ENCODE peak calls at places on chromosome 16, in nine cellular contexts. One of them, this sample, is unnamed.

GRCh38 chr16:7921360-7921759 is 588.7 kb downstream of the RBFOX1 start:
- DNase-seq in NCI-H1092 treated with DMSO at 0.1 percent for 48 hours: no peak
- DNase-seq in kidney glomerular epithelial cell: no peak
- DNase-seq in HT-29: peak
- DNase-seq in activated CD4-positive, alpha-beta T cell treated with anti-CD3 and anti-CD28 coated beads, Interleukin-2, amount 50 U/mL, for 1 hour: no peak
- DNase-seq in iris pigment epithelial cell: no peak
- DNase-seq in HFFc6: no peak
- DNase-seq in GM04504: no peak
- DNase-seq in activated T-helper 1 cell treated with Interleukin-2 at 50 U/mL for 16 hours: no peak
- DNase-seq in this sample: no peak

GRCh38 chr16:67773569-67774456 is 32.5 kb downstream of the RANBP10 start:
- DNase-seq in NCI-H1092 treated with DMSO at 0.1 percent for 48 hours: no peak
- DNase-seq in kidney glomerular epithelial cell: no peak
- DNase-seq in HT-29: no peak
- DNase-seq in activated CD4-positive, alpha-beta T cell treated with anti-CD3 and anti-CD28 coated beads, Interleukin-2, amount 50 U/mL, for 1 hour: no peak
- DNase-seq in iris pigment epithelial cell: no peak
- DNase-seq in HFFc6: no peak
- DNase-seq in GM04504: no peak
- DNase-seq in activated T-helper 1 cell treated with Interleukin-2 at 50 U/mL for 16 hours: no peak
- DNase-seq in this sample: no peak

GRCh38 chr16:81440888-81441663 is 3.5 kb upstream of the CMIP start:
- DNase-seq in NCI-H1092 treated with DMSO at 0.1 percent for 48 hours: no peak
- DNase-seq in kidney glomerular epithelial cell: no peak
- DNase-seq in HT-29: no peak
- DNase-seq in activated CD4-positive, alpha-beta T cell treated with anti-CD3 and anti-CD28 coated beads, Interleukin-2, amount 50 U/mL, for 1 hour: no peak
- DNase-seq in iris pigment epithelial cell: no peak
- DNase-seq in HFFc6: no peak
- DNase-seq in GM04504: no peak
- DNase-seq in activated T-helper 1 cell treated with Interleukin-2 at 50 U/mL for 16 hours: no peak
- DNase-seq in this sample: no peak

GRCh38 chr16:47506800-47507199 is 45.7 kb downstream of the PHKB start:
- DNase-seq in NCI-H1092 treated with DMSO at 0.1 percent for 48 hours: no peak
- DNase-seq in kidney glomerular epithelial cell: peak
- DNase-seq in HT-29: no peak
- DNase-seq in activated CD4-positive, alpha-beta T cell treated with anti-CD3 and anti-CD28 coated beads, Interleukin-2, amount 50 U/mL, for 1 hour: no peak
- DNase-seq in iris pigment epithelial cell: no peak
- DNase-seq in HFFc6: no peak
- DNase-seq in GM04504: no peak
- DNase-seq in activated T-helper 1 cell treated with Interleukin-2 at 50 U/mL for 16 hours: no peak
- DNase-seq in this sample: no peak

GRCh38 chr16:4825196-4825595 is 21.9 kb downstream of the GLYR1 start:
- DNase-seq in NCI-H1092 treated with DMSO at 0.1 percent for 48 hours: no peak
- DNase-seq in kidney glomerular epithelial cell: no peak
- DNase-seq in HT-29: no peak
- DNase-seq in activated CD4-positive, alpha-beta T cell treated with anti-CD3 and anti-CD28 coated beads, Interleukin-2, amount 50 U/mL, for 1 hour: no peak
- DNase-seq in iris pigment epithelial cell: no peak
- DNase-seq in HFFc6: no peak
- DNase-seq in GM04504: no peak
- DNase-seq in activated T-helper 1 cell treated with Interleukin-2 at 50 U/mL for 16 hours: no peak
- DNase-seq in this sample: no peak

GRCh38 chr16:25709182-25709581 is 17.4 kb downstream of the HS3ST4 start:
- DNase-seq in NCI-H1092 treated with DMSO at 0.1 percent for 48 hours: no peak
- DNase-seq in kidney glomerular epithelial cell: no peak
- DNase-seq in HT-29: no peak
- DNase-seq in activated CD4-positive, alpha-beta T cell treated with anti-CD3 and anti-CD28 coated beads, Interleukin-2, amount 50 U/mL, for 1 hour: no peak
- DNase-seq in iris pigment epithelial cell: no peak
- DNase-seq in HFFc6: no peak
- DNase-seq in GM04504: no peak
- DNase-seq in activated T-helper 1 cell treated with Interleukin-2 at 50 U/mL for 16 hours: no peak
- DNase-seq in this sample: no peak

GRCh38 chr16:142405-142804 is 3.9 kb upstream of the NPRL3 start:
- DNase-seq in NCI-H1092 treated with DMSO at 0.1 percent for 48 hours: no peak
- DNase-seq in kidney glomerular epithelial cell: no peak
- DNase-seq in HT-29: no peak
- DNase-seq in activated CD4-positive, alpha-beta T cell treated with anti-CD3 and anti-CD28 coated beads, Interleukin-2, amount 50 U/mL, for 1 hour: no peak
- DNase-seq in iris pigment epithelial cell: no peak
- DNase-seq in HFFc6: no peak
- DNase-seq in GM04504: no peak
- DNase-seq in activated T-helper 1 cell treated with Interleukin-2 at 50 U/mL for 16 hours: no peak
- DNase-seq in this sample: no peak

GRCh38 chr16:56041556-56042140 is 149.6 kb upstream of the GNAO1 start:
- DNase-seq in NCI-H1092 treated with DMSO at 0.1 percent for 48 hours: peak
- DNase-seq in kidney glomerular epithelial cell: no peak
- DNase-seq in HT-29: peak
- DNase-seq in activated CD4-positive, alpha-beta T cell treated with anti-CD3 and anti-CD28 coated beads, Interleukin-2, amount 50 U/mL, for 1 hour: peak
- DNase-seq in iris pigment epithelial cell: no peak
- DNase-seq in HFFc6: no peak
- DNase-seq in GM04504: no peak
- DNase-seq in activated T-helper 1 cell treated with Interleukin-2 at 50 U/mL for 16 hours: peak
- DNase-seq in this sample: no peak

GRCh38 chr16:80197790-80198201 is 343.0 kb upstream of the DYNLRB2 start:
- DNase-seq in NCI-H1092 treated with DMSO at 0.1 percent for 48 hours: no peak
- DNase-seq in kidney glomerular epithelial cell: peak
- DNase-seq in HT-29: peak
- DNase-seq in activated CD4-positive, alpha-beta T cell treated with anti-CD3 and anti-CD28 coated beads, Interleukin-2, amount 50 U/mL, for 1 hour: no peak
- DNase-seq in iris pigment epithelial cell: peak
- DNase-seq in HFFc6: peak
- DNase-seq in GM04504: peak
- DNase-seq in activated T-helper 1 cell treated with Interleukin-2 at 50 U/mL for 16 hours: no peak
- DNase-seq in this sample: no peak

GRCh38 chr16:77213542-77214108 is 14.4 kb downstream of the SYCE1L start:
- DNase-seq in NCI-H1092 treated with DMSO at 0.1 percent for 48 hours: peak
- DNase-seq in kidney glomerular epithelial cell: peak
- DNase-seq in HT-29: peak
- DNase-seq in activated CD4-positive, alpha-beta T cell treated with anti-CD3 and anti-CD28 coated beads, Interleukin-2, amount 50 U/mL, for 1 hour: no peak
- DNase-seq in iris pigment epithelial cell: peak
- DNase-seq in HFFc6: peak
- DNase-seq in GM04504: peak
- DNase-seq in activated T-helper 1 cell treated with Interleukin-2 at 50 U/mL for 16 hours: no peak
- DNase-seq in this sample: no peak

GRCh38 chr16:48075398-48075797 is 80.4 kb downstream of the ABCC12 start:
- DNase-seq in NCI-H1092 treated with DMSO at 0.1 percent for 48 hours: no peak
- DNase-seq in kidney glomerular epithelial cell: no peak
- DNase-seq in HT-29: no peak
- DNase-seq in activated CD4-positive, alpha-beta T cell treated with anti-CD3 and anti-CD28 coated beads, Interleukin-2, amount 50 U/mL, for 1 hour: no peak
- DNase-seq in iris pigment epithelial cell: peak
- DNase-seq in HFFc6: peak
- DNase-seq in GM04504: peak
- DNase-seq in activated T-helper 1 cell treated with Interleukin-2 at 50 U/mL for 16 hours: no peak
- DNase-seq in this sample: no peak

GRCh38 chr16:28098959-28099945 is 35.7 kb upstream of the GSG1L start:
- DNase-seq in NCI-H1092 treated with DMSO at 0.1 percent for 48 hours: no peak
- DNase-seq in kidney glomerular epithelial cell: no peak
- DNase-seq in HT-29: no peak
- DNase-seq in activated CD4-positive, alpha-beta T cell treated with anti-CD3 and anti-CD28 coated beads, Interleukin-2, amount 50 U/mL, for 1 hour: no peak
- DNase-seq in iris pigment epithelial cell: no peak
- DNase-seq in HFFc6: no peak
- DNase-seq in GM04504: no peak
- DNase-seq in activated T-helper 1 cell treated with Interleukin-2 at 50 U/mL for 16 hours: no peak
- DNase-seq in this sample: no peak

GRCh38 chr16:29784157-29784556 is 6.1 kb downstream of the ZG16 start:
- DNase-seq in NCI-H1092 treated with DMSO at 0.1 percent for 48 hours: no peak
- DNase-seq in kidney glomerular epithelial cell: no peak
- DNase-seq in HT-29: no peak
- DNase-seq in activated CD4-positive, alpha-beta T cell treated with anti-CD3 and anti-CD28 coated beads, Interleukin-2, amount 50 U/mL, for 1 hour: no peak
- DNase-seq in iris pigment epithelial cell: no peak
- DNase-seq in HFFc6: no peak
- DNase-seq in GM04504: no peak
- DNase-seq in activated T-helper 1 cell treated with Interleukin-2 at 50 U/mL for 16 hours: no peak
- DNase-seq in this sample: no peak

GRCh38 chr16:57020651-57021050 is 31.3 kb downstream of the NLRC5 start:
- DNase-seq in NCI-H1092 treated with DMSO at 0.1 percent for 48 hours: no peak
- DNase-seq in kidney glomerular epithelial cell: no peak
- DNase-seq in HT-29: no peak
- DNase-seq in activated CD4-positive, alpha-beta T cell treated with anti-CD3 and anti-CD28 coated beads, Interleukin-2, amount 50 U/mL, for 1 hour: no peak
- DNase-seq in iris pigment epithelial cell: no peak
- DNase-seq in HFFc6: no peak
- DNase-seq in GM04504: no peak
- DNase-seq in activated T-helper 1 cell treated with Interleukin-2 at 50 U/mL for 16 hours: no peak
- DNase-seq in this sample: no peak

GRCh38 chr16:59058261-59058660 is 324.1 kb upstream of the GOT2 start:
- DNase-seq in NCI-H1092 treated with DMSO at 0.1 percent for 48 hours: no peak
- DNase-seq in kidney glomerular epithelial cell: no peak
- DNase-seq in HT-29: no peak
- DNase-seq in activated CD4-positive, alpha-beta T cell treated with anti-CD3 and anti-CD28 coated beads, Interleukin-2, amount 50 U/mL, for 1 hour: no peak
- DNase-seq in iris pigment epithelial cell: no peak
- DNase-seq in HFFc6: no peak
- DNase-seq in GM04504: no peak
- DNase-seq in activated T-helper 1 cell treated with Interleukin-2 at 50 U/mL for 16 hours: no peak
- DNase-seq in this sample: no peak

GRCh38 chr16:17359778-17360177 is 111.0 kb downstream of the XYLT1 start:
- DNase-seq in NCI-H1092 treated with DMSO at 0.1 percent for 48 hours: no peak
- DNase-seq in kidney glomerular epithelial cell: peak
- DNase-seq in HT-29: no peak
- DNase-seq in activated CD4-positive, alpha-beta T cell treated with anti-CD3 and anti-CD28 coated beads, Interleukin-2, amount 50 U/mL, for 1 hour: peak
- DNase-seq in iris pigment epithelial cell: no peak
- DNase-seq in HFFc6: peak
- DNase-seq in GM04504: no peak
- DNase-seq in activated T-helper 1 cell treated with Interleukin-2 at 50 U/mL for 16 hours: no peak
- DNase-seq in this sample: no peak

GRCh38 chr16:67873435-67874146 is 739 bp downstream of the EDC4 start:
- DNase-seq in NCI-H1092 treated with DMSO at 0.1 percent for 48 hours: peak
- DNase-seq in kidney glomerular epithelial cell: peak
- DNase-seq in HT-29: peak
- DNase-seq in activated CD4-positive, alpha-beta T cell treated with anti-CD3 and anti-CD28 coated beads, Interleukin-2, amount 50 U/mL, for 1 hour: no peak
- DNase-seq in iris pigment epithelial cell: no peak
- DNase-seq in HFFc6: no peak
- DNase-seq in GM04504: no peak
- DNase-seq in activated T-helper 1 cell treated with Interleukin-2 at 50 U/mL for 16 hours: no peak
- DNase-seq in this sample: peak

GRCh38 chr16:81891734-81892364 is 112.8 kb downstream of the PLCG2 start:
- DNase-seq in NCI-H1092 treated with DMSO at 0.1 percent for 48 hours: no peak
- DNase-seq in kidney glomerular epithelial cell: no peak
- DNase-seq in HT-29: no peak
- DNase-seq in activated CD4-positive, alpha-beta T cell treated with anti-CD3 and anti-CD28 coated beads, Interleukin-2, amount 50 U/mL, for 1 hour: no peak
- DNase-seq in iris pigment epithelial cell: no peak
- DNase-seq in HFFc6: peak
- DNase-seq in GM04504: no peak
- DNase-seq in activated T-helper 1 cell treated with Interleukin-2 at 50 U/mL for 16 hours: no peak
- DNase-seq in this sample: no peak

GRCh38 chr16:3642397-3643094 is 11.9 kb upstream of the DNASE1 start:
- DNase-seq in NCI-H1092 treated with DMSO at 0.1 percent for 48 hours: no peak
- DNase-seq in kidney glomerular epithelial cell: no peak
- DNase-seq in HT-29: peak
- DNase-seq in activated CD4-positive, alpha-beta T cell treated with anti-CD3 and anti-CD28 coated beads, Interleukin-2, amount 50 U/mL, for 1 hour: no peak
- DNase-seq in iris pigment epithelial cell: peak
- DNase-seq in HFFc6: no peak
- DNase-seq in GM04504: no peak
- DNase-seq in activated T-helper 1 cell treated with Interleukin-2 at 50 U/mL for 16 hours: no peak
- DNase-seq in this sample: no peak

GRCh38 chr16:78494105-78494504 is 394.7 kb downstream of the WWOX start:
- DNase-seq in NCI-H1092 treated with DMSO at 0.1 percent for 48 hours: no peak
- DNase-seq in kidney glomerular epithelial cell: no peak
- DNase-seq in HT-29: no peak
- DNase-seq in activated CD4-positive, alpha-beta T cell treated with anti-CD3 and anti-CD28 coated beads, Interleukin-2, amount 50 U/mL, for 1 hour: no peak
- DNase-seq in iris pigment epithelial cell: no peak
- DNase-seq in HFFc6: no peak
- DNase-seq in GM04504: no peak
- DNase-seq in activated T-helper 1 cell treated with Interleukin-2 at 50 U/mL for 16 hours: no peak
- DNase-seq in this sample: no peak

GRCh38 chr16:77729951-77730350 is 7.6 kb downstream of the NUDT7 start:
- DNase-seq in NCI-H1092 treated with DMSO at 0.1 percent for 48 hours: no peak
- DNase-seq in kidney glomerular epithelial cell: no peak
- DNase-seq in HT-29: no peak
- DNase-seq in activated CD4-positive, alpha-beta T cell treated with anti-CD3 and anti-CD28 coated beads, Interleukin-2, amount 50 U/mL, for 1 hour: no peak
- DNase-seq in iris pigment epithelial cell: no peak
- DNase-seq in HFFc6: no peak
- DNase-seq in GM04504: no peak
- DNase-seq in activated T-helper 1 cell treated with Interleukin-2 at 50 U/mL for 16 hours: no peak
- DNase-seq in this sample: no peak

GRCh38 chr16:86798247-86799041 is 220.1 kb downstream of the FOXL1 start:
- DNase-seq in NCI-H1092 treated with DMSO at 0.1 percent for 48 hours: no peak
- DNase-seq in kidney glomerular epithelial cell: peak
- DNase-seq in HT-29: no peak
- DNase-seq in activated CD4-positive, alpha-beta T cell treated with anti-CD3 and anti-CD28 coated beads, Interleukin-2, amount 50 U/mL, for 1 hour: no peak
- DNase-seq in iris pigment epithelial cell: no peak
- DNase-seq in HFFc6: no peak
- DNase-seq in GM04504: no peak
- DNase-seq in activated T-helper 1 cell treated with Interleukin-2 at 50 U/mL for 16 hours: no peak
- DNase-seq in this sample: no peak

GRCh38 chr16:54587176-54587515 is 300.6 kb upstream of the IRX3 start:
- DNase-seq in NCI-H1092 treated with DMSO at 0.1 percent for 48 hours: no peak
- DNase-seq in kidney glomerular epithelial cell: no peak
- DNase-seq in HT-29: no peak
- DNase-seq in activated CD4-positive, alpha-beta T cell treated with anti-CD3 and anti-CD28 coated beads, Interleukin-2, amount 50 U/mL, for 1 hour: no peak
- DNase-seq in iris pigment epithelial cell: no peak
- DNase-seq in HFFc6: no peak
- DNase-seq in GM04504: no peak
- DNase-seq in activated T-helper 1 cell treated with Interleukin-2 at 50 U/mL for 16 hours: no peak
- DNase-seq in this sample: no peak

GRCh38 chr16:70740919-70741778 is 55.3 kb upstream of the MTSS2 start:
- DNase-seq in NCI-H1092 treated with DMSO at 0.1 percent for 48 hours: no peak
- DNase-seq in kidney glomerular epithelial cell: peak
- DNase-seq in HT-29: peak
- DNase-seq in activated CD4-positive, alpha-beta T cell treated with anti-CD3 and anti-CD28 coated beads, Interleukin-2, amount 50 U/mL, for 1 hour: no peak
- DNase-seq in iris pigment epithelial cell: peak
- DNase-seq in HFFc6: peak
- DNase-seq in GM04504: peak
- DNase-seq in activated T-helper 1 cell treated with Interleukin-2 at 50 U/mL for 16 hours: no peak
- DNase-seq in this sample: no peak

GRCh38 chr16:73878616-73879015 is 418.0 kb upstream of the PSMD7 start:
- DNase-seq in NCI-H1092 treated with DMSO at 0.1 percent for 48 hours: peak
- DNase-seq in kidney glomerular epithelial cell: peak
- DNase-seq in HT-29: peak
- DNase-seq in activated CD4-positive, alpha-beta T cell treated with anti-CD3 and anti-CD28 coated beads, Interleukin-2, amount 50 U/mL, for 1 hour: no peak
- DNase-seq in iris pigment epithelial cell: peak
- DNase-seq in HFFc6: peak
- DNase-seq in GM04504: peak
- DNase-seq in activated T-helper 1 cell treated with Interleukin-2 at 50 U/mL for 16 hours: no peak
- DNase-seq in this sample: no peak

GRCh38 chr16:76292218-76292617 is 15.0 kb downstream of the CNTNAP4 start:
- DNase-seq in NCI-H1092 treated with DMSO at 0.1 percent for 48 hours: no peak
- DNase-seq in kidney glomerular epithelial cell: no peak
- DNase-seq in HT-29: no peak
- DNase-seq in activated CD4-positive, alpha-beta T cell treated with anti-CD3 and anti-CD28 coated beads, Interleukin-2, amount 50 U/mL, for 1 hour: no peak
- DNase-seq in iris pigment epithelial cell: no peak
- DNase-seq in HFFc6: no peak
- DNase-seq in GM04504: no peak
- DNase-seq in activated T-helper 1 cell treated with Interleukin-2 at 50 U/mL for 16 hours: no peak
- DNase-seq in this sample: no peak

GRCh38 chr16:48583075-48584065 is 26.6 kb downstream of the N4BP1 start:
- DNase-seq in NCI-H1092 treated with DMSO at 0.1 percent for 48 hours: no peak
- DNase-seq in kidney glomerular epithelial cell: peak
- DNase-seq in HT-29: no peak
- DNase-seq in activated CD4-positive, alpha-beta T cell treated with anti-CD3 and anti-CD28 coated beads, Interleukin-2, amount 50 U/mL, for 1 hour: no peak
- DNase-seq in iris pigment epithelial cell: no peak
- DNase-seq in HFFc6: peak
- DNase-seq in GM04504: peak
- DNase-seq in activated T-helper 1 cell treated with Interleukin-2 at 50 U/mL for 16 hours: no peak
- DNase-seq in this sample: no peak

GRCh38 chr16:67444259-67445125 is 13.6 kb downstream of the HSD11B2 start:
- DNase-seq in NCI-H1092 treated with DMSO at 0.1 percent for 48 hours: peak
- DNase-seq in kidney glomerular epithelial cell: peak
- DNase-seq in HT-29: no peak
- DNase-seq in activated CD4-positive, alpha-beta T cell treated with anti-CD3 and anti-CD28 coated beads, Interleukin-2, amount 50 U/mL, for 1 hour: no peak
- DNase-seq in iris pigment epithelial cell: peak
- DNase-seq in HFFc6: no peak
- DNase-seq in GM04504: no peak
- DNase-seq in activated T-helper 1 cell treated with Interleukin-2 at 50 U/mL for 16 hours: no peak
- DNase-seq in this sample: no peak

GRCh38 chr16:2701713-2702437 is 18.1 kb downstream of the PRSS27 start:
- DNase-seq in NCI-H1092 treated with DMSO at 0.1 percent for 48 hours: no peak
- DNase-seq in kidney glomerular epithelial cell: no peak
- DNase-seq in HT-29: no peak
- DNase-seq in activated CD4-positive, alpha-beta T cell treated with anti-CD3 and anti-CD28 coated beads, Interleukin-2, amount 50 U/mL, for 1 hour: no peak
- DNase-seq in iris pigment epithelial cell: no peak
- DNase-seq in HFFc6: no peak
- DNase-seq in GM04504: no peak
- DNase-seq in activated T-helper 1 cell treated with Interleukin-2 at 50 U/mL for 16 hours: no peak
- DNase-seq in this sample: no peak

GRCh38 chr16:22031483-22032083 is 23.7 kb downstream of the MOSMO start:
- DNase-seq in NCI-H1092 treated with DMSO at 0.1 percent for 48 hours: no peak
- DNase-seq in kidney glomerular epithelial cell: no peak
- DNase-seq in HT-29: no peak
- DNase-seq in activated CD4-positive, alpha-beta T cell treated with anti-CD3 and anti-CD28 coated beads, Interleukin-2, amount 50 U/mL, for 1 hour: no peak
- DNase-seq in iris pigment epithelial cell: no peak
- DNase-seq in HFFc6: no peak
- DNase-seq in GM04504: no peak
- DNase-seq in activated T-helper 1 cell treated with Interleukin-2 at 50 U/mL for 16 hours: no peak
- DNase-seq in this sample: no peak

GRCh38 chr16:23673971-23674614 is 4.6 kb upstream of the PLK1 start:
- DNase-seq in NCI-H1092 treated with DMSO at 0.1 percent for 48 hours: no peak
- DNase-seq in kidney glomerular epithelial cell: no peak
- DNase-seq in HT-29: no peak
- DNase-seq in activated CD4-positive, alpha-beta T cell treated with anti-CD3 and anti-CD28 coated beads, Interleukin-2, amount 50 U/mL, for 1 hour: no peak
- DNase-seq in iris pigment epithelial cell: no peak
- DNase-seq in HFFc6: no peak
- DNase-seq in GM04504: no peak
- DNase-seq in activated T-helper 1 cell treated with Interleukin-2 at 50 U/mL for 16 hours: no peak
- DNase-seq in this sample: no peak